ENCODE peak calls at places on chromosomes 3 and 15, in seven cellular contexts. U is IMR-90, D is neuronal stem cell, I is mesenchymal stem cell, Y is mesendoderm, Q is H1, E is H9. C is an unnamed sample.
A peak's percentile ranks its signal among the peaks of the same experiment; 100 is the strongest.

GRCh38 chr3:128076783-128077624 is 24.8 kb downstream of the SEC61A1 start:
- DNase-seq in U (no peak), D (no peak), I (peak; percentile 39), Y (no peak), Q (no peak), E (no peak), C (no peak)

GRCh38 chr15:101014921-101015841 is 96.0 kb downstream of the LRRK1 start:
- DNase-seq in U (peak; percentile 70), D (peak; percentile 73), I (peak; percentile 68), Y (peak; percentile 72), Q (no peak), E (peak; percentile 81), C (peak; percentile 47)

GRCh38 chr3:13654330-13655073 is 105.6 kb downstream of the FBLN2 start:
- DNase-seq in U (no peak), D (no peak), I (no peak), Y (peak; percentile 68), Q (no peak), E (no peak), C (no peak)

GRCh38 chr3:192514081-192514753 is 213.1 kb downstream of the FGF12 start:
- DNase-seq in U (no peak), D (peak; percentile 67), I (peak; percentile 26), Y (peak; percentile 82), Q (no peak), E (peak; percentile 56), C (peak; percentile 6)

GRCh38 chr3:41742127-41742526 is 219.8 kb downstream of the ULK4 start:
- DNase-seq in U (no peak), D (no peak), I (no peak), Y (peak; percentile 46), Q (no peak), E (no peak), C (no peak)

GRCh38 chr3:16897254-16897926 is 12.6 kb downstream of the PLCL2 start:
- DNase-seq in U (peak; percentile 23), D (no peak), I (peak; percentile 36), Y (no peak), Q (no peak), E (no peak), C (peak; percentile 63)

GRCh38 chr15:33242165-33242564 is 47.7 kb upstream of the FMN1 start:
- DNase-seq in U (peak; percentile 27), D (no peak), I (peak; percentile 80), Y (peak; percentile 99), Q (no peak), E (peak; percentile 42), C (peak; percentile 90)

GRCh38 chr3:135314227-135314626 is 519.2 kb downstream of the EPHB1 start:
- DNase-seq in U (no peak), D (no peak), I (no peak), Y (no peak), Q (no peak), E (no peak), C (no peak)

GRCh38 chr3:50873376-50874157 is 198.8 kb downstream of the DOCK3 start:
- DNase-seq in U (no peak), D (no peak), I (no peak), Y (peak; percentile 23), Q (no peak), E (no peak), C (no peak)

GRCh38 chr3:69872783-69873378 is 126.7 kb upstream of the SAMMSON start:
- DNase-seq in U (peak; percentile 60), D (no peak), I (peak; percentile 28), Y (no peak), Q (no peak), E (no peak), C (peak; percentile 35)

GRCh38 chr3:110526732-110527727 is 544.6 kb upstream of the NECTIN3 start:
- DNase-seq in U (peak; percentile 95), D (peak; percentile 40), I (peak; percentile 90), Y (peak; percentile 77), Q (no peak), E (no peak), C (peak; percentile 63)

GRCh38 chr3:33313331-33313730 is 36.1 kb downstream of the FBXL2 start:
- DNase-seq in U (peak; percentile 35), D (no peak), I (peak; percentile 18), Y (no peak), Q (no peak), E (no peak), C (no peak)

GRCh38 chr3:136891934-136892855 is 30.2 kb downstream of the NCK1 start:
- DNase-seq in U (no peak), D (no peak), I (no peak), Y (peak; percentile 45), Q (no peak), E (no peak), C (peak; percentile 30)

GRCh38 chr15:90869601-90870353 is 1.4 kb downstream of the FURIN start:
- DNase-seq in U (peak; percentile 84), D (no peak), I (peak; percentile 96), Y (peak; percentile 96), Q (peak; percentile 76), E (peak; percentile 84), C (peak; percentile 92)

GRCh38 chr3:55164191-55164590 is 236.3 kb upstream of the LRTM1 start:
- DNase-seq in U (no peak), D (no peak), I (peak; percentile 45), Y (no peak), Q (no peak), E (no peak), C (no peak)

GRCh38 chr3:120144267-120144666 is 50.0 kb upstream of the GSK3B start:
- DNase-seq in U (peak; percentile 43), D (no peak), I (no peak), Y (peak; percentile 79), Q (no peak), E (no peak), C (peak; percentile 90)

GRCh38 chr3:49994476-49994875 is 54.5 kb downstream of the RBM6 start:
- DNase-seq in U (no peak), D (no peak), I (no peak), Y (no peak), Q (no peak), E (no peak), C (no peak)

DNA sequence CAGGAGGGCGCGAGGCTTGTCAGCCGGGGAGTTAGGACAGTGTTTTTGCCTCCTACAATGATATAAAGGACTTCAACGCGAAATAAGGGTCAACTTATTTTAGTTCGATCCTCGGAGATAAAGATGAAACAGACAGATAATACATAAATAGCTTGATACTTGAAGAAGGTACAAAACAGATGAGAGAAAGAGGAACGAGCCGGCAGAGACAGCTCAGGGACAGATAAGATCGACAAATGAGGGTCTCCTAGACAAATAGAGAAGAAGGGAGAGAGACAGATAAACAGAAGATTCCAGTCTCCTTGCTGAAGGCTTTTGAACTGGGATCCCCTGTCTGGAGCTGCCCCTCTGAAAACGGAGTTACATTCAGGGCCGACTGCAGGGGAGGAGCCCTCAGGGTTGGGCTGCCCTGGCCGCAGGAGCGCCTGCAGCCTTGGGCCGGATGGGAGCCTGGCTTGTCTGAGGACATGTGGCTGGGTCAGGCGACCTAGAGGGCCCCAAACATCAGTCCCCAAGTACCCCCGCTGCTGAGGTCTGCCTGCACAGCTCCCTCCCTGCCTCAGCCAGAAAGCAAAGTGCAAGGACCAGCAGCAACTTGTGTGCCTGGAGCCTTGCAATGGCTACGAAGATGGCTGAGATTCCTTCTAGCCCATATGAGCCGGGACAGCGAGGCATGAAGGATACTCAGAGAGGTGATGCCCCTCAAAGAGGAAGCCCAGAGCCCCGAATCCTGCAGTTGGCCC is 981 bp upstream of the SKOR1 start:
- DNase-seq in U (no peak), D (no peak), I (no peak), Y (no peak), Q (no peak), E (no peak), C (no peak)
- H4K8ac ChIP-seq in U (no peak overlapping the region), D (no peak overlapping the region), I (no peak overlapping the region), Y (no peak overlapping the region), Q (no peak overlapping the region), E (no peak overlapping the region), C (no peak overlapping the region)

GRCh38 chr3:123723527-123724168 is 138.8 kb upstream of the HACD2 start:
- DNase-seq in U (peak; percentile 80), D (peak; percentile 79), I (peak; percentile 86), Y (peak; percentile 92), Q (peak; percentile 51), E (peak; percentile 75), C (peak; percentile 95)
- H4K8ac ChIP-seq in U (no peak overlapping the region), D (no peak overlapping the region), I (peak overlapping the region; percentile 70), Y (no peak overlapping the region), Q (no peak overlapping the region), E (no peak overlapping the region), C (peak overlapping the region; percentile 1)

DNA sequence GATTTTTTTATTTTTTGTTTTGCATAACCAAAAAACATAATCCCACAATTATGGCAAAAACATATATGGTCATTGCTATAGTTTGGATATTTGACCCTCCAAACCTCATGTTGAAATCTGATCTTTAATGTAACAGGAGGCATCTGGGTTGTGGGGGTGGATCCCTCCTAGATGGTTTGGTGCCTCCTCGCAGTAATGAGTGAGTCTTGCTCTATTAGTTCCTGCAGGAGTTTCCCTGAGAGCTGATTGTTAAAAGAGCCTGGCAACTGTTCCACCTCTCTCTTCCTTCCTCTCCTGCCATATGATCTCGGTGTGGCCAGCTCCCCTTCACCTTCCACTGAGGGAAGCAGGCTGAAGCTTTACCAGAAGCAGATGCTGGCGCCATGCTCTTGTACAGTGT is 33.2 kb upstream of the TRIM59 start:
- DNase-seq in U (no peak), D (no peak), I (no peak), Y (no peak), Q (no peak), E (no peak), C (no peak)
- H4K8ac ChIP-seq in U (no peak overlapping the region), D (no peak overlapping the region), I (no peak overlapping the region), Y (no peak overlapping the region), Q (no peak overlapping the region), E (no peak overlapping the region), C (no peak overlapping the region)

GRCh38 chr3:58679451-58679850 is 12.9 kb upstream of the FAM3D start:
- DNase-seq in U (peak; percentile 21), D (no peak), I (no peak), Y (no peak), Q (no peak), E (no peak), C (no peak)

GRCh38 chr3:58680896-58681525 is 14.4 kb upstream of the FAM3D start:
- DNase-seq in U (no peak), D (no peak), I (no peak), Y (no peak), Q (no peak), E (no peak), C (no peak)

GRCh38 chr3:58681863-58682262 is 15.3 kb upstream of the FAM3D start:
- DNase-seq in U (no peak), D (no peak), I (no peak), Y (no peak), Q (no peak), E (no peak), C (no peak)

GRCh38 chr3:58683001-58683845 is 16.6 kb upstream of the FAM3D start:
- DNase-seq in U (peak; percentile 61), D (no peak), I (peak; percentile 56), Y (peak; percentile 26), Q (no peak), E (no peak), C (no peak)

GRCh38 chr3:58679974-58680656 is 13.5 kb upstream of the FAM3D start:
- DNase-seq in U (no peak), D (no peak), I (no peak), Y (no peak), Q (no peak), E (no peak), C (no peak)
- H4K8ac ChIP-seq in U (no peak overlapping the region), D (no peak overlapping the region), I (no peak overlapping the region), Y (no peak overlapping the region), Q (peak overlapping the region; percentile 14), E (no peak overlapping the region), C (no peak overlapping the region)